ENCODE peak calls at places on chromosomes 13 and 19, in ten cellular contexts. O is neural progenitor cell, L is AG04450, T is WERI-Rb-1, Z is IMR-90, R is esophagus squamous epithelium, Y is HL-60, W is psoas muscle, S is PC-9, E is colonic mucosa. I is an unnamed sample.

GRCh38 chr19:18764591-18765051 is 26.5 kb downstream of the COMP start:
- DNase-seq in O (no peak), L (no peak), T (no peak), Z (no peak), R (no peak), Y (no peak), W (no peak), S (peak; percentile 86), E (no peak), I (no peak)

GRCh38 chr13:51332566-51333361 is 6.7 kb upstream of the SERPINE3 start:
- DNase-seq in O (no peak), L (no peak), T (no peak), Z (no peak), R (no peak), Y (no peak), W (no peak), S (no peak), E (no peak), I (no peak)

GRCh38 chr19:6015841-6016545 is 38.1 kb upstream of the RANBP3 start:
- DNase-seq in O (no peak), L (no peak), T (no peak), Z (no peak), R (no peak), Y (no peak), W (peak; percentile 19), S (no peak), E (no peak), I (no peak)

GRCh38 chr19:17419491-17420266 is at the start of gene MVB12A:
- DNase-seq in O (peak; percentile 99), L (peak; percentile 99), T (peak; percentile 97), Z (peak; percentile 99), R (peak; percentile 79), Y (peak; percentile 98), W (peak; percentile 99), S (peak; percentile 98), E (peak; percentile 98), I (peak; percentile 95)

GRCh38 chr19:4472174-4472974 is at the start of gene HDGFL2:
- DNase-seq in O (peak; percentile 38), L (no peak), T (no peak), Z (no peak), R (no peak), Y (no peak), W (peak; percentile 68), S (no peak), E (no peak), I (no peak)

GRCh38 chr19:39843919-39844793 is 2.0 kb downstream of the FBL start:
- DNase-seq in O (peak; percentile 60), L (peak; percentile 15), T (no peak), Z (peak; percentile 58), R (no peak), Y (peak; percentile 49), W (no peak), S (no peak), E (no peak), I (no peak)

GRCh38 chr13:50842711-50843255 is 709 bp downstream of the DLEU7 start:
- DNase-seq in O (peak; percentile 4), L (no peak), T (no peak), Z (no peak), R (no peak), Y (no peak), W (peak; percentile 41), S (no peak), E (no peak), I (no peak)

GRCh38 chr19:32819415-32820400 is 49.9 kb downstream of the SLC7A9 start:
- DNase-seq in O (no peak), L (no peak), T (no peak), Z (no peak), R (no peak), Y (no peak), W (no peak), S (peak; percentile 10), E (no peak), I (no peak)

GRCh38 chr19:31350693-31351211 is 1.5 kb upstream of the TSHZ3 start:
- DNase-seq in O (peak; percentile 88), L (no peak), T (peak; percentile 35), Z (peak; percentile 56), R (no peak), Y (peak; percentile 29), W (peak; percentile 67), S (no peak), E (no peak), I (no peak)

GRCh38 chr13:75417647-75418046 is 64.3 kb downstream of the TBC1D4 start:
- DNase-seq in O (no peak), L (no peak), T (no peak), Z (no peak), R (no peak), Y (no peak), W (no peak), S (peak; percentile 92), E (no peak), I (no peak)

GRCh38 chr19:30419581-30420180 is 47.5 kb downstream of the ZNF536 start:
- DNase-seq in O (no peak), L (no peak), T (peak; percentile 38), Z (no peak), R (no peak), Y (no peak), W (no peak), S (no peak), E (no peak), I (no peak)

GRCh38 chr19:3188627-3189596 is 3.2 kb downstream of the NCLN start:
- DNase-seq in O (no peak), L (no peak), T (no peak), Z (no peak), R (no peak), Y (peak; percentile 86), W (no peak), S (no peak), E (peak; percentile 93), I (no peak)
- H3K27ac ChIP-seq in O (no peak overlapping the region), L (no peak overlapping the region), T (no peak overlapping the region), Z (no peak overlapping the region), R (no peak overlapping the region), Y (peak overlapping the region; percentile 90), W (no peak overlapping the region), S (no peak overlapping the region), E (peak overlapping the region; percentile 87), I (no peak overlapping the region)

GRCh38 chr19:47005873-47006272 is 13.8 kb upstream of the NPAS1 start:
- DNase-seq in O (no peak), L (no peak), T (no peak), Z (no peak), R (no peak), Y (peak; percentile 31), W (no peak), S (no peak), E (no peak), I (no peak)
- H3K27me3 ChIP-seq in O (no peaks in the 10 kb centered on the region), L (no peaks in the 10 kb centered on the region), T (no peaks in the 10 kb centered on the region), Z (no peaks in the 10 kb centered on the region), R (peaks cover 11% of the 10 kb centered on the region), Y (peaks cover 16% of the 10 kb centered on the region), W (no peaks in the 10 kb centered on the region), S (no peaks in the 10 kb centered on the region), E (peaks cover 10% of the 10 kb centered on the region), I (no peaks in the 10 kb centered on the region)

GRCh38 chr19:1843646-1844394 is 4.5 kb downstream of the REXO1 start:
- DNase-seq in O (peak; percentile 38), L (no peak), T (no peak), Z (no peak), R (no peak), Y (no peak), W (no peak), S (no peak), E (no peak), I (no peak)
- TF ChIP-seq CTCF in O (peak; percentile 18), L (no peak), T (peak; percentile 73), Z (peak; percentile 15), R (peak; percentile 38), Y (no peak), W (no peak), S (no peak), E (no peak), I (no peak)

GRCh38 chr13:47898080-47898479 is 103.0 kb downstream of the SUCLA2 start:
- DNase-seq in O (no peak), L (no peak), T (no peak), Z (no peak), R (no peak), Y (no peak), W (no peak), S (no peak), E (no peak), I (no peak)
- H3K27ac ChIP-seq in O (no peak overlapping the region), L (no peak overlapping the region), T (no peak overlapping the region), Z (no peak overlapping the region), R (no peak overlapping the region), Y (no peak overlapping the region), W (no peak overlapping the region), S (no peak overlapping the region), E (no peak overlapping the region), I (no peak overlapping the region)